ENCODE peak calls at places on chromosomes 16 and 17, in six cellular contexts. One of them, this sample, is unnamed.

GRCh38 chr17:71503710-71504471 is 616.9 kb upstream of the SOX9 start:
- DNase-seq in fibroblast of pulmonary artery: no peak
- DNase-seq in PC-9: no peak
- DNase-seq in GM12865: no peak
- DNase-seq in HCT116: no peak
- DNase-seq in RWPE1: no peak
- DNase-seq in this sample: no peak

GRCh38 chr17:50060951-50061712 is 5.2 kb downstream of the ITGA3 start:
- DNase-seq in fibroblast of pulmonary artery: peak
- DNase-seq in PC-9: peak
- DNase-seq in GM12865: no peak
- DNase-seq in HCT116: no peak
- DNase-seq in RWPE1: peak
- DNase-seq in this sample: no peak

GRCh38 chr16:66481081-66481942 is 54.2 kb downstream of the BEAN1 start:
- DNase-seq in fibroblast of pulmonary artery: no peak
- DNase-seq in PC-9: no peak
- DNase-seq in GM12865: no peak
- DNase-seq in HCT116: no peak
- DNase-seq in RWPE1: no peak
- DNase-seq in this sample: no peak

GRCh38 chr17:33725675-33726271 is 432.7 kb upstream of the ASIC2 start:
- DNase-seq in fibroblast of pulmonary artery: peak
- DNase-seq in PC-9: no peak
- DNase-seq in GM12865: peak
- DNase-seq in HCT116: no peak
- DNase-seq in RWPE1: peak
- DNase-seq in this sample: peak

GRCh38 chr16:87345721-87346424 is 28.7 kb upstream of the C16orf95 start:
- DNase-seq in fibroblast of pulmonary artery: no peak
- DNase-seq in PC-9: no peak
- DNase-seq in GM12865: no peak
- DNase-seq in HCT116: no peak
- DNase-seq in RWPE1: no peak
- DNase-seq in this sample: peak

GRCh38 chr16:10037771-10038170 is 144.5 kb downstream of the GRIN2A start:
- DNase-seq in fibroblast of pulmonary artery: no peak
- DNase-seq in PC-9: no peak
- DNase-seq in GM12865: no peak
- DNase-seq in HCT116: no peak
- DNase-seq in RWPE1: no peak
- DNase-seq in this sample: no peak

GRCh38 chr16:4825196-4825595 is 21.9 kb downstream of the GLYR1 start:
- DNase-seq in fibroblast of pulmonary artery: no peak
- DNase-seq in PC-9: no peak
- DNase-seq in GM12865: no peak
- DNase-seq in HCT116: no peak
- DNase-seq in RWPE1: no peak
- DNase-seq in this sample: no peak

GRCh38 chr17:8831234-8831849 is 32.2 kb upstream of the MFSD6L start:
- DNase-seq in fibroblast of pulmonary artery: no peak
- DNase-seq in PC-9: no peak
- DNase-seq in GM12865: no peak
- DNase-seq in HCT116: no peak
- DNase-seq in RWPE1: no peak
- DNase-seq in this sample: no peak

GRCh38 chr17:21418446-21419298 is 42.5 kb downstream of the KCNJ12 start:
- DNase-seq in fibroblast of pulmonary artery: no peak
- DNase-seq in PC-9: no peak
- DNase-seq in GM12865: no peak
- DNase-seq in HCT116: no peak
- DNase-seq in RWPE1: no peak
- DNase-seq in this sample: no peak

GRCh38 chr16:28524544-28525179 is 14.1 kb downstream of the NUPR1 start:
- DNase-seq in fibroblast of pulmonary artery: no peak
- DNase-seq in PC-9: no peak
- DNase-seq in GM12865: peak
- DNase-seq in HCT116: no peak
- DNase-seq in RWPE1: no peak
- DNase-seq in this sample: no peak
- TF ChIP-seq CTCF in fibroblast of pulmonary artery: no peak
- TF ChIP-seq CTCF in PC-9: no peak
- TF ChIP-seq CTCF in GM12865: no peak
- TF ChIP-seq CTCF in HCT116: no peak
- TF ChIP-seq CTCF in RWPE1: no peak
- TF ChIP-seq CTCF in this sample: no peak

DNA sequence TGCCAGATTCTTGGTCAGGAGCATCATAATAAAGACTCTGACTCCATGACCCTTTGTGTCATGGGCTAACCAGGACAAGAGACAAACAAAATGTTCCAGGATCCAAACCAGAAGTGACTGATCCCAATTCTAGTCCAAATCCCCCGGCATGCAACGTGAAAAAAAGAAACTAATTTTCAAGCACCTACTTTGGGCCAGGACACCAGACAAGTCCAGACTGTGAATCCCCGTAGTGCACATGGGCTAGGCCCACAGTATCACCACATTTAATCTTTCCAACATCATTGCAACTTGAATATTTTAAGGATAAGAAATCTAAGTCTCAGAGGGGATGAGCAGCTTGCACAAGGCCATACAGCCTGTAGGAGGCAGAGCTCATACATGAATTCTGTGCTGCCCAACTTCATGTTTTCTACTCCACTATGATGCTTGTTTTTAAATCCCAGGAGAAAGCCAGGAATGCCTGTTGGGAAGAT is 365.7 kb downstream of the NPIPA8 start:
- DNase-seq in fibroblast of pulmonary artery: no peak
- DNase-seq in PC-9: no peak
- DNase-seq in GM12865: no peak
- DNase-seq in HCT116: no peak
- DNase-seq in RWPE1: no peak
- DNase-seq in this sample: no peak
- TF ChIP-seq CTCF in fibroblast of pulmonary artery: no peak
- TF ChIP-seq CTCF in PC-9: no peak
- TF ChIP-seq CTCF in GM12865: no peak
- TF ChIP-seq CTCF in HCT116: no peak
- TF ChIP-seq CTCF in RWPE1: no peak
- TF ChIP-seq CTCF in this sample: no peak

DNA sequence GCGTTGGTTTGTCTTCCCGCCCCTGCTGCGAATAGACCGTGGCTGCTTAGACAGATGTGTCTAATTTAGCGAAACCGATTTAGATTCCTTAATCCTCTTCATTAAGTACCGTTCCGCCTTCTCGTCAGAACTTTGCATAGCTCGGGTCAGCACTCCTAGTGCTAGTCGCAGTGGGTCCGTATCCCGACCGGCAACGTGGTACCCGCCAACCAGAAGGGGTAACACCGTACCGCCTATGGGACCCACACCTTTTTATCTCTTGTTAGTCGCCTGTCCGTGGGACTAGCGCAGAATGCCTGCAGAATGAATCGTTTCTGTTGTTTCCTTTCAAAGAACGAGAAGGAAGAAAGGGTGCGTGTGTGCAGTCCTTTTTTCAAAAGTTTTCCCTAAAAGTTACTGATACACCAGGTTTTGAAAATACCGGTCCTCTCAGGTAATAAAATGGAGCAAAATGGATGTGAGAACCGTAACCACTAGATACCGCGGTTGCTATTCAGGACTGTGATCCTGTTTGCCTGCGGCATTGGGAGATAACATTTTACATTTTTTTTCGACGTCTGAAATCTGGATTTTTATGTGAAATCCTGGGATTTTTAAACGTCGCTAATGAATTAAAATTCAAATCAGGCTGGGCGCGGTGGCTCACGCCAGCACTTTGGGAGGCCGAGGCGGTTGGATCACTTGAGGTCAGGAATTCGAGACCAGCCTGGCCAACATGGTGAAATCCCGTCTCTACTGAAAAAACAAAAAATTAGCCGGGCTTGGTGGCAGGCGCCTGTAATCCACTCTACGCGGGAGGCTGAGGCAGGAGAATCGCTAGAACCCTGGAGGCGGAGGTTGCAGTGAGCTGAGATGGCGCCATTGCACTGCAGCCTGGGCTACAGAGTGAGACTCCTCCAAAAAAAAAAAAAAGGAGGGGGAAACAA is 998 bp upstream of the SRSF1 start:
- DNase-seq in fibroblast of pulmonary artery: no peak
- DNase-seq in PC-9: no peak
- DNase-seq in GM12865: no peak
- DNase-seq in HCT116: no peak
- DNase-seq in RWPE1: no peak
- DNase-seq in this sample: no peak
- TF ChIP-seq CTCF in fibroblast of pulmonary artery: no peak
- TF ChIP-seq CTCF in PC-9: no peak
- TF ChIP-seq CTCF in GM12865: no peak
- TF ChIP-seq CTCF in HCT116: no peak
- TF ChIP-seq CTCF in RWPE1: no peak
- TF ChIP-seq CTCF in this sample: no peak

DNA sequence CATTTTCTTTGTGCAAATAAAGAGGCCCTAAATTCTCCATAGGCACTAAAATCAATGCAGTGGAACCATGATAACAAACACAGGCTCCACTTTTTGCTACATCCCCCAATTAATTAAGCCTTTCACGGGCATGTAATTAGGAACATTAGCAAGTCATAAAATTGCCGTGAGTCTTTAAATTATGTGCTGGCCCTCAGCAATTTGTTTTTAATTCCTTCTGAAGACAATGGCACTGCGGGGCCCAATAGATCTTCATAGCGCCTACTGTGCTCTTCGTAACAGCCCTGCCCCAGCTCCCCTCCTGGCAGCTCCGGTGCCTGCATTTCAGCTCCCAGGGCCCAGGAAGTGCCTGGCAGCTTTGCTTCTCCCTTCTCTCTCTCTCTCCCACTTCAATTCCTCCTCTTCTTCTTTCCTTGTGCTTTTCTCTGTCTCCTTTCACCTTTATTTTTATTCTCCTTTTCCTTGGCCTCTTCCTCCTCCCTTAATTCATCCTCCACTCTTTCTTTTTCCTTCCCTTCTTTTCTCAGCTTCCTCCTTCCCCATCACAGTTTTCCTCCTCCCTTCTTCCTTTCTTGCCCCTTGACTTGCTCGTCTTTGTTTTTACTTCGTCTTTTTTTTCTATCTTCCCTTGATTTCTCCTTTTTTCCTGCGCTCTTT is 99.5 kb upstream of the LHX1 start:
- DNase-seq in fibroblast of pulmonary artery: no peak
- DNase-seq in PC-9: no peak
- DNase-seq in GM12865: no peak
- DNase-seq in HCT116: no peak
- DNase-seq in RWPE1: no peak
- DNase-seq in this sample: peak
- TF ChIP-seq CTCF in fibroblast of pulmonary artery: no peak
- TF ChIP-seq CTCF in PC-9: no peak
- TF ChIP-seq CTCF in GM12865: no peak
- TF ChIP-seq CTCF in HCT116: no peak
- TF ChIP-seq CTCF in RWPE1: no peak
- TF ChIP-seq CTCF in this sample: no peak

DNA sequence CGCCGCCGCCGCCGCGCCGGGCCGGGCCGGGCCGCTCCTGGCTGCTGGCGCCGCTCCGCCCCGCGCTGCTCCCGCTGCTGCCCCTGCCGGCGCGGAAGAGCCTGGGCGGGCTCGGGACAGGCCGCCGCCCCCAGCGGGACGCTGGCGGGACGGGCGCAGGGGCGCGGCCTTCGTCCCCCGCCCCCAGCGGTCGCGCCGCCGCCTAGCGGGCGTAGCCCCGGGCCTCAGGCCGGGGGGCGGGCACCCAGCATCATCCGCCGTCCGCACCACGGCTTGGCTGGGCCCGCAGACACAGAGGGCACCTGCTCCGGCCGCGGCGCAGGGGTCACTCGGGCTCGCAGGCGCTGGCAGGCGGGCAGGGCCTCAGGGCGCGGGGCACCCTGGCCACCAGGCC is at the start of gene AMFR:
- DNase-seq in fibroblast of pulmonary artery: peak
- DNase-seq in PC-9: peak
- DNase-seq in GM12865: peak
- DNase-seq in HCT116: peak
- DNase-seq in RWPE1: peak
- DNase-seq in this sample: peak
- TF ChIP-seq CTCF in fibroblast of pulmonary artery: no peak
- TF ChIP-seq CTCF in PC-9: no peak
- TF ChIP-seq CTCF in GM12865: peak
- TF ChIP-seq CTCF in HCT116: no peak
- TF ChIP-seq CTCF in RWPE1: peak
- TF ChIP-seq CTCF in this sample: no peak

GRCh38 chr17:73462830-73463229 is 151.0 kb upstream of the CDC42EP4 start:
- DNase-seq in fibroblast of pulmonary artery: no peak
- DNase-seq in PC-9: no peak
- DNase-seq in GM12865: no peak
- DNase-seq in HCT116: no peak
- DNase-seq in RWPE1: no peak
- DNase-seq in this sample: no peak
- TF ChIP-seq CTCF in fibroblast of pulmonary artery: no peak
- TF ChIP-seq CTCF in PC-9: no peak
- TF ChIP-seq CTCF in GM12865: no peak
- TF ChIP-seq CTCF in HCT116: no peak
- TF ChIP-seq CTCF in RWPE1: no peak
- TF ChIP-seq CTCF in this sample: no peak

GRCh38 chr16:296276-296675 is 13.3 kb downstream of the PDIA2 start:
- DNase-seq in fibroblast of pulmonary artery: no peak
- DNase-seq in PC-9: no peak
- DNase-seq in GM12865: no peak
- DNase-seq in HCT116: no peak
- DNase-seq in RWPE1: no peak
- DNase-seq in this sample: no peak
- TF ChIP-seq CTCF in fibroblast of pulmonary artery: no peak
- TF ChIP-seq CTCF in PC-9: no peak
- TF ChIP-seq CTCF in GM12865: no peak
- TF ChIP-seq CTCF in HCT116: no peak
- TF ChIP-seq CTCF in RWPE1: no peak
- TF ChIP-seq CTCF in this sample: no peak

This sample was measured in nephron progenitor cell.